ENCODE peak calls at places on chromosomes 12 and 14, in nine cellular contexts. One of them, this sample, is unnamed.

GRCh38 chr14:74491952-74492351 is 1.2 kb downstream of the NPC2 start:
- DNase-seq in T-helper 9 cell: no peak
- DNase-seq in lung: no peak
- DNase-seq in activated B cell treated with CpG ODN at 0.5 μM for 24 hours: no peak
- DNase-seq in fibroblast of pulmonary artery: peak; percentile 45
- DNase-seq in stimulated activated CD4-positive, alpha-beta T cell treated with anti-CD3 and anti-CD28 coated beads, Interleukin-2, amount 100 ng/mL, for 48 hours: no peak
- DNase-seq in H7: peak; percentile 39
- DNase-seq in GM12892: no peak
- DNase-seq in endodermal cell: peak; percentile 68
- DNase-seq in this sample: no peak

GRCh38 chr12:54161481-54162437 is 27.0 kb downstream of the SMUG1 start:
- DNase-seq in lung: no peak
- DNase-seq in H7: no peak
- DNase-seq in GM12892: no peak
- DNase-seq in activated B cell treated with CpG ODN at 0.5 μM for 24 hours: no peak
- DNase-seq in endodermal cell: no peak
- DNase-seq in fibroblast of pulmonary artery: no peak
- DNase-seq in T-helper 9 cell: no peak
- DNase-seq in stimulated activated CD4-positive, alpha-beta T cell treated with anti-CD3 and anti-CD28 coated beads, Interleukin-2, amount 100 ng/mL, for 48 hours: no peak
- DNase-seq in this sample: no peak

GRCh38 chr14:99025418-99025817 is 246.6 kb downstream of the BCL11B start:
- DNase-seq in activated B cell treated with CpG ODN at 0.5 μM for 24 hours: no peak
- DNase-seq in GM12892: no peak
- DNase-seq in lung: no peak
- DNase-seq in endodermal cell: no peak
- DNase-seq in H7: no peak
- DNase-seq in T-helper 9 cell: no peak
- DNase-seq in fibroblast of pulmonary artery: no peak
- DNase-seq in stimulated activated CD4-positive, alpha-beta T cell treated with anti-CD3 and anti-CD28 coated beads, Interleukin-2, amount 100 ng/mL, for 48 hours: no peak
- DNase-seq in this sample: no peak

GRCh38 chr12:94678396-94678795 is 28.0 kb upstream of the TMCC3 start:
- DNase-seq in stimulated activated CD4-positive, alpha-beta T cell treated with anti-CD3 and anti-CD28 coated beads, Interleukin-2, amount 100 ng/mL, for 48 hours: no peak
- DNase-seq in lung: no peak
- DNase-seq in endodermal cell: peak; percentile 40
- DNase-seq in GM12892: no peak
- DNase-seq in T-helper 9 cell: no peak
- DNase-seq in H7: peak; percentile 56
- DNase-seq in fibroblast of pulmonary artery: no peak
- DNase-seq in activated B cell treated with CpG ODN at 0.5 μM for 24 hours: no peak
- DNase-seq in this sample: no peak

GRCh38 chr14:80150301-80150700 is 61.0 kb downstream of the DIO2 start:
- DNase-seq in lung: no peak
- DNase-seq in GM12892: no peak
- DNase-seq in activated B cell treated with CpG ODN at 0.5 μM for 24 hours: no peak
- DNase-seq in stimulated activated CD4-positive, alpha-beta T cell treated with anti-CD3 and anti-CD28 coated beads, Interleukin-2, amount 100 ng/mL, for 48 hours: no peak
- DNase-seq in H7: no peak
- DNase-seq in endodermal cell: no peak
- DNase-seq in T-helper 9 cell: no peak
- DNase-seq in fibroblast of pulmonary artery: no peak
- DNase-seq in this sample: no peak

GRCh38 chr14:77376380-77376770 is 519 bp downstream of the TMED8 start:
- DNase-seq in stimulated activated CD4-positive, alpha-beta T cell treated with anti-CD3 and anti-CD28 coated beads, Interleukin-2, amount 100 ng/mL, for 48 hours: peak; percentile 21
- DNase-seq in endodermal cell: peak; percentile 78
- DNase-seq in T-helper 9 cell: peak; percentile 9
- DNase-seq in H7: peak; percentile 77
- DNase-seq in lung: peak; percentile 30
- DNase-seq in fibroblast of pulmonary artery: no peak
- DNase-seq in GM12892: no peak
- DNase-seq in activated B cell treated with CpG ODN at 0.5 μM for 24 hours: peak; percentile 30
- DNase-seq in this sample: peak; percentile 41

GRCh38 chr12:54299515-54300266 is 1.1 kb downstream of the NFE2 start:
- DNase-seq in lung: no peak
- DNase-seq in GM12892: no peak
- DNase-seq in H7: no peak
- DNase-seq in stimulated activated CD4-positive, alpha-beta T cell treated with anti-CD3 and anti-CD28 coated beads, Interleukin-2, amount 100 ng/mL, for 48 hours: no peak
- DNase-seq in fibroblast of pulmonary artery: no peak
- DNase-seq in T-helper 9 cell: no peak
- DNase-seq in endodermal cell: no peak
- DNase-seq in activated B cell treated with CpG ODN at 0.5 μM for 24 hours: no peak
- DNase-seq in this sample: no peak

GRCh38 chr14:21107360-21107781 is 6.5 kb downstream of the TMEM253 start:
- DNase-seq in lung: no peak
- DNase-seq in endodermal cell: no peak
- DNase-seq in activated B cell treated with CpG ODN at 0.5 μM for 24 hours: no peak
- DNase-seq in fibroblast of pulmonary artery: peak; percentile 42
- DNase-seq in T-helper 9 cell: no peak
- DNase-seq in stimulated activated CD4-positive, alpha-beta T cell treated with anti-CD3 and anti-CD28 coated beads, Interleukin-2, amount 100 ng/mL, for 48 hours: no peak
- DNase-seq in H7: no peak
- DNase-seq in GM12892: no peak
- DNase-seq in this sample: no peak

GRCh38 chr12:56261503-56262230 is 3.5 kb upstream of the ANKRD52 start:
- DNase-seq in lung: no peak
- DNase-seq in endodermal cell: no peak
- DNase-seq in activated B cell treated with CpG ODN at 0.5 μM for 24 hours: no peak
- DNase-seq in T-helper 9 cell: no peak
- DNase-seq in H7: no peak
- DNase-seq in fibroblast of pulmonary artery: peak; percentile 38
- DNase-seq in GM12892: no peak
- DNase-seq in stimulated activated CD4-positive, alpha-beta T cell treated with anti-CD3 and anti-CD28 coated beads, Interleukin-2, amount 100 ng/mL, for 48 hours: no peak
- DNase-seq in this sample: no peak

GRCh38 chr12:120529641-120530314 is 820 bp upstream of the COQ5 start:
- DNase-seq in GM12892: no peak
- DNase-seq in activated B cell treated with CpG ODN at 0.5 μM for 24 hours: no peak
- DNase-seq in lung: no peak
- DNase-seq in H7: peak; percentile 74
- DNase-seq in fibroblast of pulmonary artery: peak; percentile 50
- DNase-seq in T-helper 9 cell: no peak
- DNase-seq in stimulated activated CD4-positive, alpha-beta T cell treated with anti-CD3 and anti-CD28 coated beads, Interleukin-2, amount 100 ng/mL, for 48 hours: no peak
- DNase-seq in endodermal cell: peak; percentile 77
- DNase-seq in this sample: peak; percentile 60

GRCh38 chr14:96626121-96626768 is 124.1 kb downstream of the PAPOLA start:
- DNase-seq in lung: no peak
- DNase-seq in endodermal cell: peak; percentile 27
- DNase-seq in T-helper 9 cell: no peak
- DNase-seq in activated B cell treated with CpG ODN at 0.5 μM for 24 hours: no peak
- DNase-seq in GM12892: no peak
- DNase-seq in fibroblast of pulmonary artery: no peak
- DNase-seq in stimulated activated CD4-positive, alpha-beta T cell treated with anti-CD3 and anti-CD28 coated beads, Interleukin-2, amount 100 ng/mL, for 48 hours: no peak
- DNase-seq in H7: no peak
- DNase-seq in this sample: no peak

GRCh38 chr12:25014961-25015360 is 66.1 kb upstream of the BCAT1 start:
- DNase-seq in fibroblast of pulmonary artery: no peak
- DNase-seq in GM12892: no peak
- DNase-seq in lung: no peak
- DNase-seq in stimulated activated CD4-positive, alpha-beta T cell treated with anti-CD3 and anti-CD28 coated beads, Interleukin-2, amount 100 ng/mL, for 48 hours: no peak
- DNase-seq in T-helper 9 cell: no peak
- DNase-seq in H7: no peak
- DNase-seq in activated B cell treated with CpG ODN at 0.5 μM for 24 hours: no peak
- DNase-seq in endodermal cell: no peak
- DNase-seq in this sample: no peak

GRCh38 chr12:54759751-54760150 is 94.6 kb upstream of the MUCL1 start:
- DNase-seq in T-helper 9 cell: no peak
- DNase-seq in GM12892: no peak
- DNase-seq in activated B cell treated with CpG ODN at 0.5 μM for 24 hours: no peak
- DNase-seq in lung: no peak
- DNase-seq in H7: peak; percentile 53
- DNase-seq in fibroblast of pulmonary artery: peak; percentile 26
- DNase-seq in endodermal cell: peak; percentile 84
- DNase-seq in stimulated activated CD4-positive, alpha-beta T cell treated with anti-CD3 and anti-CD28 coated beads, Interleukin-2, amount 100 ng/mL, for 48 hours: no peak
- DNase-seq in this sample: no peak

GRCh38 chr14:76204436-76205230 is 52.9 kb downstream of the GPATCH2L start:
- DNase-seq in stimulated activated CD4-positive, alpha-beta T cell treated with anti-CD3 and anti-CD28 coated beads, Interleukin-2, amount 100 ng/mL, for 48 hours: no peak
- DNase-seq in GM12892: no peak
- DNase-seq in T-helper 9 cell: no peak
- DNase-seq in lung: no peak
- DNase-seq in activated B cell treated with CpG ODN at 0.5 μM for 24 hours: no peak
- DNase-seq in fibroblast of pulmonary artery: peak; percentile 11
- DNase-seq in endodermal cell: no peak
- DNase-seq in H7: no peak
- DNase-seq in this sample: no peak

GRCh38 chr12:64034901-64035576 is 187.1 kb downstream of the KICS2 start:
- DNase-seq in H7: no peak
- DNase-seq in lung: no peak
- DNase-seq in endodermal cell: no peak
- DNase-seq in stimulated activated CD4-positive, alpha-beta T cell treated with anti-CD3 and anti-CD28 coated beads, Interleukin-2, amount 100 ng/mL, for 48 hours: no peak
- DNase-seq in activated B cell treated with CpG ODN at 0.5 μM for 24 hours: no peak
- DNase-seq in GM12892: no peak
- DNase-seq in fibroblast of pulmonary artery: no peak
- DNase-seq in T-helper 9 cell: no peak
- DNase-seq in this sample: no peak

GRCh38 chr14:71716371-71716770 is 215.9 kb upstream of the RGS6 start:
- DNase-seq in stimulated activated CD4-positive, alpha-beta T cell treated with anti-CD3 and anti-CD28 coated beads, Interleukin-2, amount 100 ng/mL, for 48 hours: no peak
- DNase-seq in endodermal cell: no peak
- DNase-seq in activated B cell treated with CpG ODN at 0.5 μM for 24 hours: no peak
- DNase-seq in fibroblast of pulmonary artery: peak; percentile 68
- DNase-seq in T-helper 9 cell: no peak
- DNase-seq in GM12892: no peak
- DNase-seq in H7: no peak
- DNase-seq in lung: no peak
- DNase-seq in this sample: no peak

GRCh38 chr14:99093532-99094517 is 178.2 kb downstream of the BCL11B start:
- DNase-seq in endodermal cell: no peak
- DNase-seq in lung: no peak
- DNase-seq in stimulated activated CD4-positive, alpha-beta T cell treated with anti-CD3 and anti-CD28 coated beads, Interleukin-2, amount 100 ng/mL, for 48 hours: no peak
- DNase-seq in fibroblast of pulmonary artery: no peak
- DNase-seq in GM12892: no peak
- DNase-seq in T-helper 9 cell: no peak
- DNase-seq in activated B cell treated with CpG ODN at 0.5 μM for 24 hours: no peak
- DNase-seq in H7: peak; percentile 82
- DNase-seq in this sample: no peak

GRCh38 chr12:46264057-46264456 is 4.8 kb downstream of the SLC38A1 start:
- DNase-seq in activated B cell treated with CpG ODN at 0.5 μM for 24 hours: no peak
- DNase-seq in H7: no peak
- DNase-seq in T-helper 9 cell: no peak
- DNase-seq in lung: no peak
- DNase-seq in stimulated activated CD4-positive, alpha-beta T cell treated with anti-CD3 and anti-CD28 coated beads, Interleukin-2, amount 100 ng/mL, for 48 hours: no peak
- DNase-seq in endodermal cell: no peak
- DNase-seq in GM12892: no peak
- DNase-seq in fibroblast of pulmonary artery: peak; percentile 50
- DNase-seq in this sample: no peak

GRCh38 chr12:94147991-94148840 is at the start of gene PLXNC1:
- DNase-seq in endodermal cell: peak; percentile 88
- DNase-seq in H7: peak; percentile 89
- DNase-seq in activated B cell treated with CpG ODN at 0.5 μM for 24 hours: peak; percentile 71
- DNase-seq in lung: peak; percentile 68
- DNase-seq in stimulated activated CD4-positive, alpha-beta T cell treated with anti-CD3 and anti-CD28 coated beads, Interleukin-2, amount 100 ng/mL, for 48 hours: peak; percentile 53
- DNase-seq in T-helper 9 cell: peak; percentile 63
- DNase-seq in GM12892: peak; percentile 76
- DNase-seq in fibroblast of pulmonary artery: peak; percentile 57
- DNase-seq in this sample: no peak

GRCh38 chr14:33377596-33378390 is 439.1 kb downstream of the NPAS3 start:
- DNase-seq in lung: no peak
- DNase-seq in H7: no peak
- DNase-seq in endodermal cell: no peak
- DNase-seq in stimulated activated CD4-positive, alpha-beta T cell treated with anti-CD3 and anti-CD28 coated beads, Interleukin-2, amount 100 ng/mL, for 48 hours: no peak
- DNase-seq in activated B cell treated with CpG ODN at 0.5 μM for 24 hours: no peak
- DNase-seq in fibroblast of pulmonary artery: peak; percentile 3
- DNase-seq in GM12892: no peak
- DNase-seq in T-helper 9 cell: no peak
- DNase-seq in this sample: no peak

GRCh38 chr12:29497588-29497987 is at the start of gene OVCH1:
- DNase-seq in T-helper 9 cell: no peak
- DNase-seq in H7: peak; percentile 7
- DNase-seq in fibroblast of pulmonary artery: no peak
- DNase-seq in endodermal cell: no peak
- DNase-seq in GM12892: no peak
- DNase-seq in lung: no peak
- DNase-seq in activated B cell treated with CpG ODN at 0.5 μM for 24 hours: no peak
- DNase-seq in stimulated activated CD4-positive, alpha-beta T cell treated with anti-CD3 and anti-CD28 coated beads, Interleukin-2, amount 100 ng/mL, for 48 hours: no peak
- DNase-seq in this sample: no peak

GRCh38 chr12:102916252-102917025 is 605 bp downstream of the PAH start:
- DNase-seq in endodermal cell: no peak
- DNase-seq in H7: no peak
- DNase-seq in activated B cell treated with CpG ODN at 0.5 μM for 24 hours: no peak
- DNase-seq in stimulated activated CD4-positive, alpha-beta T cell treated with anti-CD3 and anti-CD28 coated beads, Interleukin-2, amount 100 ng/mL, for 48 hours: no peak
- DNase-seq in lung: no peak
- DNase-seq in GM12892: no peak
- DNase-seq in T-helper 9 cell: no peak
- DNase-seq in fibroblast of pulmonary artery: no peak
- DNase-seq in this sample: no peak

GRCh38 chr12:79138872-79139271 is 274.3 kb downstream of the SYT1 start:
- DNase-seq in T-helper 9 cell: no peak
- DNase-seq in GM12892: no peak
- DNase-seq in H7: no peak
- DNase-seq in stimulated activated CD4-positive, alpha-beta T cell treated with anti-CD3 and anti-CD28 coated beads, Interleukin-2, amount 100 ng/mL, for 48 hours: no peak
- DNase-seq in activated B cell treated with CpG ODN at 0.5 μM for 24 hours: no peak
- DNase-seq in lung: no peak
- DNase-seq in fibroblast of pulmonary artery: no peak
- DNase-seq in endodermal cell: no peak
- DNase-seq in this sample: no peak

GRCh38 chr12:2624543-2625266 is 170.1 kb upstream of the FKBP4 start:
- DNase-seq in fibroblast of pulmonary artery: no peak
- DNase-seq in lung: no peak
- DNase-seq in T-helper 9 cell: no peak
- DNase-seq in endodermal cell: peak; percentile 96
- DNase-seq in GM12892: no peak
- DNase-seq in activated B cell treated with CpG ODN at 0.5 μM for 24 hours: no peak
- DNase-seq in H7: peak; percentile 88
- DNase-seq in stimulated activated CD4-positive, alpha-beta T cell treated with anti-CD3 and anti-CD28 coated beads, Interleukin-2, amount 100 ng/mL, for 48 hours: no peak
- DNase-seq in this sample: no peak

GRCh38 chr14:74508844-74509428 is 15.4 kb downstream of the ISCA2 start:
- DNase-seq in activated B cell treated with CpG ODN at 0.5 μM for 24 hours: no peak
- DNase-seq in T-helper 9 cell: no peak
- DNase-seq in endodermal cell: peak; percentile 43
- DNase-seq in fibroblast of pulmonary artery: no peak
- DNase-seq in stimulated activated CD4-positive, alpha-beta T cell treated with anti-CD3 and anti-CD28 coated beads, Interleukin-2, amount 100 ng/mL, for 48 hours: no peak
- DNase-seq in H7: peak; percentile 47
- DNase-seq in GM12892: peak; percentile 7
- DNase-seq in lung: no peak
- DNase-seq in this sample: no peak